ENCODE peak calls at places on chromosomes 4 and X, in five cellular contexts. One of them, this sample, is unnamed.

GRCh38 chrX:15349046-15349445 is 13.7 kb upstream of the PIGA start:
- DNase-seq in NCI-H1048: peak; percentile 31
- DNase-seq in iPS-NIHi11: peak; percentile 32
- DNase-seq in occipital lobe: no peak
- DNase-seq in NCI-H524: peak; percentile 88
- DNase-seq in this sample: no peak

GRCh38 chr4:47692691-47693090 is 145.2 kb downstream of the CORIN start:
- DNase-seq in NCI-H1048: no peak
- DNase-seq in iPS-NIHi11: no peak
- DNase-seq in occipital lobe: no peak
- DNase-seq in NCI-H524: no peak
- DNase-seq in this sample: no peak

GRCh38 chr4:124854968-124855367 is 142.4 kb upstream of the ANKRD50 start:
- DNase-seq in NCI-H1048: no peak
- DNase-seq in iPS-NIHi11: no peak
- DNase-seq in occipital lobe: no peak
- DNase-seq in NCI-H524: no peak
- DNase-seq in this sample: no peak

GRCh38 chr4:74117024-74117534 is 18.1 kb upstream of the CXCL2 start:
- DNase-seq in NCI-H1048: no peak
- DNase-seq in iPS-NIHi11: peak; percentile 39
- DNase-seq in occipital lobe: peak; percentile 38
- DNase-seq in NCI-H524: no peak
- DNase-seq in this sample: no peak

GRCh38 chrX:78019586-78020483 is 50.4 kb upstream of the PGAM4 start:
- DNase-seq in NCI-H1048: no peak
- DNase-seq in iPS-NIHi11: no peak
- DNase-seq in occipital lobe: no peak
- DNase-seq in NCI-H524: no peak
- DNase-seq in this sample: no peak

GRCh38 chrX:47697171-47697570 is 38.2 kb upstream of the UXT start:
- DNase-seq in NCI-H1048: no peak
- DNase-seq in iPS-NIHi11: no peak
- DNase-seq in occipital lobe: no peak
- DNase-seq in NCI-H524: no peak
- DNase-seq in this sample: no peak

GRCh38 chrX:116272328-116272727 is 101.8 kb downstream of the AGTR2 start:
- DNase-seq in NCI-H1048: no peak
- DNase-seq in iPS-NIHi11: no peak
- DNase-seq in occipital lobe: no peak
- DNase-seq in NCI-H524: no peak
- DNase-seq in this sample: peak; percentile 47

GRCh38 chrX:153897899-153898298 is 6.6 kb upstream of the AVPR2 start:
- DNase-seq in NCI-H1048: no peak
- DNase-seq in iPS-NIHi11: no peak
- DNase-seq in occipital lobe: no peak
- DNase-seq in NCI-H524: peak; percentile 92
- DNase-seq in this sample: no peak

GRCh38 chrX:8755813-8756212 is 23.9 kb upstream of the ANOS1 start:
- DNase-seq in NCI-H1048: no peak
- DNase-seq in iPS-NIHi11: no peak
- DNase-seq in occipital lobe: no peak
- DNase-seq in NCI-H524: no peak
- DNase-seq in this sample: no peak

GRCh38 chrX:141760761-141761160 is 62.2 kb upstream of the SPANXD start:
- DNase-seq in NCI-H1048: no peak
- DNase-seq in iPS-NIHi11: no peak
- DNase-seq in occipital lobe: no peak
- DNase-seq in NCI-H524: no peak
- DNase-seq in this sample: no peak

GRCh38 chr4:81378398-81378797 is 93.3 kb downstream of the RASGEF1B start:
- DNase-seq in NCI-H1048: no peak
- DNase-seq in iPS-NIHi11: no peak
- DNase-seq in occipital lobe: no peak
- DNase-seq in NCI-H524: no peak
- DNase-seq in this sample: peak; percentile 70